ENCODE peak calls at places on chromosomes 2 and 18, in ten cellular contexts. One of them, this sample, is unnamed.

GRCh38 chr2:74739129-74739528 is 85.1 kb downstream of the SEMA4F start:
- DNase-seq in transverse colon: no peak
- DNase-seq in fibroblast of lung: no peak
- DNase-seq in foreskin fibroblast: no peak
- DNase-seq in A549: no peak
- DNase-seq in AG10803: no peak
- DNase-seq in WERI-Rb-1: no peak
- DNase-seq in mucosa of descending colon: no peak
- DNase-seq in epithelial cell of esophagus: no peak
- DNase-seq in esophagus squamous epithelium: no peak
- DNase-seq in this sample: no peak

GRCh38 chr2:28317390-28317789 is 75.3 kb upstream of the FOSL2 start:
- DNase-seq in esophagus squamous epithelium: no peak
- DNase-seq in A549: no peak
- DNase-seq in AG10803: no peak
- DNase-seq in WERI-Rb-1: no peak
- DNase-seq in epithelial cell of esophagus: peak; percentile 29
- DNase-seq in transverse colon: no peak
- DNase-seq in foreskin fibroblast: no peak
- DNase-seq in mucosa of descending colon: no peak
- DNase-seq in fibroblast of lung: no peak
- DNase-seq in this sample: no peak

GRCh38 chr18:55588876-55589595 is 1.0 kb upstream of the TCF4 start:
- DNase-seq in fibroblast of lung: peak; percentile 68
- DNase-seq in A549: peak; percentile 3
- DNase-seq in AG10803: no peak
- DNase-seq in esophagus squamous epithelium: no peak
- DNase-seq in transverse colon: no peak
- DNase-seq in mucosa of descending colon: no peak
- DNase-seq in epithelial cell of esophagus: no peak
- DNase-seq in foreskin fibroblast: peak; percentile 47
- DNase-seq in WERI-Rb-1: no peak
- DNase-seq in this sample: no peak

GRCh38 chr18:11955299-11956029 is 25.8 kb upstream of the IMPA2 start:
- DNase-seq in fibroblast of lung: peak; percentile 95
- DNase-seq in esophagus squamous epithelium: no peak
- DNase-seq in epithelial cell of esophagus: peak; percentile 73
- DNase-seq in WERI-Rb-1: no peak
- DNase-seq in AG10803: peak; percentile 83
- DNase-seq in transverse colon: peak; percentile 28
- DNase-seq in A549: peak; percentile 79
- DNase-seq in mucosa of descending colon: no peak
- DNase-seq in foreskin fibroblast: peak; percentile 90
- DNase-seq in this sample: no peak

GRCh38 chr18:76672627-76673026 is 149.7 kb upstream of the ZNF236 start:
- DNase-seq in mucosa of descending colon: no peak
- DNase-seq in epithelial cell of esophagus: peak; percentile 35
- DNase-seq in foreskin fibroblast: peak; percentile 76
- DNase-seq in A549: no peak
- DNase-seq in WERI-Rb-1: peak; percentile 58
- DNase-seq in esophagus squamous epithelium: no peak
- DNase-seq in AG10803: peak; percentile 36
- DNase-seq in transverse colon: no peak
- DNase-seq in fibroblast of lung: peak; percentile 83
- DNase-seq in this sample: no peak

GRCh38 chr2:219681301-219682290 is 54.2 kb downstream of the SLC4A3 start:
- DNase-seq in esophagus squamous epithelium: no peak
- DNase-seq in AG10803: peak; percentile 54
- DNase-seq in fibroblast of lung: no peak
- DNase-seq in transverse colon: no peak
- DNase-seq in A549: no peak
- DNase-seq in WERI-Rb-1: no peak
- DNase-seq in mucosa of descending colon: no peak
- DNase-seq in foreskin fibroblast: peak; percentile 62
- DNase-seq in epithelial cell of esophagus: peak; percentile 47
- DNase-seq in this sample: no peak

GRCh38 chr2:30147196-30147714 is 448 bp downstream of the YPEL5 start:
- DNase-seq in mucosa of descending colon: no peak
- DNase-seq in WERI-Rb-1: no peak
- DNase-seq in A549: no peak
- DNase-seq in foreskin fibroblast: no peak
- DNase-seq in fibroblast of lung: no peak
- DNase-seq in transverse colon: no peak
- DNase-seq in esophagus squamous epithelium: no peak
- DNase-seq in epithelial cell of esophagus: peak; percentile 49
- DNase-seq in AG10803: peak; percentile 7
- DNase-seq in this sample: no peak

GRCh38 chr2:240134466-240134865 is 1.6 kb downstream of the COPS9 start:
- DNase-seq in fibroblast of lung: no peak
- DNase-seq in WERI-Rb-1: no peak
- DNase-seq in transverse colon: no peak
- DNase-seq in AG10803: no peak
- DNase-seq in mucosa of descending colon: no peak
- DNase-seq in esophagus squamous epithelium: no peak
- DNase-seq in foreskin fibroblast: no peak
- DNase-seq in epithelial cell of esophagus: no peak
- DNase-seq in A549: no peak
- DNase-seq in this sample: no peak

GRCh38 chr18:2935438-2936192 is 77.3 kb downstream of the LPIN2 start:
- DNase-seq in epithelial cell of esophagus: no peak
- DNase-seq in WERI-Rb-1: no peak
- DNase-seq in foreskin fibroblast: peak; percentile 72
- DNase-seq in AG10803: peak; percentile 73
- DNase-seq in mucosa of descending colon: no peak
- DNase-seq in esophagus squamous epithelium: no peak
- DNase-seq in A549: no peak
- DNase-seq in fibroblast of lung: peak; percentile 71
- DNase-seq in transverse colon: no peak
- DNase-seq in this sample: no peak

GRCh38 chr2:174856447-174856846 is 92.2 kb upstream of the CHRNA1 start:
- DNase-seq in A549: no peak
- DNase-seq in foreskin fibroblast: no peak
- DNase-seq in epithelial cell of esophagus: no peak
- DNase-seq in transverse colon: no peak
- DNase-seq in mucosa of descending colon: no peak
- DNase-seq in WERI-Rb-1: no peak
- DNase-seq in AG10803: no peak
- DNase-seq in esophagus squamous epithelium: no peak
- DNase-seq in fibroblast of lung: no peak
- DNase-seq in this sample: no peak

GRCh38 chr2:107197601-107198000 is 311.6 kb upstream of the ST6GAL2 start:
- DNase-seq in WERI-Rb-1: no peak
- DNase-seq in esophagus squamous epithelium: no peak
- DNase-seq in epithelial cell of esophagus: no peak
- DNase-seq in AG10803: no peak
- DNase-seq in mucosa of descending colon: no peak
- DNase-seq in transverse colon: no peak
- DNase-seq in foreskin fibroblast: no peak
- DNase-seq in fibroblast of lung: no peak
- DNase-seq in A549: peak; percentile 19
- DNase-seq in this sample: no peak

GRCh38 chr2:236632295-236633218 is 62.9 kb downstream of the ACKR3 start:
- DNase-seq in epithelial cell of esophagus: no peak
- DNase-seq in esophagus squamous epithelium: no peak
- DNase-seq in WERI-Rb-1: no peak
- DNase-seq in transverse colon: no peak
- DNase-seq in A549: no peak
- DNase-seq in foreskin fibroblast: no peak
- DNase-seq in AG10803: no peak
- DNase-seq in mucosa of descending colon: no peak
- DNase-seq in fibroblast of lung: no peak
- DNase-seq in this sample: no peak

GRCh38 chr2:3608373-3609278 is 13.7 kb downstream of the COLEC11 start:
- DNase-seq in esophagus squamous epithelium: no peak
- DNase-seq in transverse colon: no peak
- DNase-seq in WERI-Rb-1: no peak
- DNase-seq in A549: no peak
- DNase-seq in mucosa of descending colon: no peak
- DNase-seq in epithelial cell of esophagus: no peak
- DNase-seq in AG10803: no peak
- DNase-seq in foreskin fibroblast: no peak
- DNase-seq in fibroblast of lung: no peak
- DNase-seq in this sample: no peak

GRCh38 chr2:42769583-42770287 is 5.8 kb upstream of the OXER1 start:
- DNase-seq in mucosa of descending colon: no peak
- DNase-seq in epithelial cell of esophagus: no peak
- DNase-seq in esophagus squamous epithelium: no peak
- DNase-seq in WERI-Rb-1: no peak
- DNase-seq in transverse colon: no peak
- DNase-seq in A549: no peak
- DNase-seq in fibroblast of lung: no peak
- DNase-seq in foreskin fibroblast: no peak
- DNase-seq in AG10803: no peak
- DNase-seq in this sample: no peak

GRCh38 chr2:176449852-176450251 is 180.6 kb downstream of the MTX2 start:
- DNase-seq in epithelial cell of esophagus: no peak
- DNase-seq in WERI-Rb-1: no peak
- DNase-seq in esophagus squamous epithelium: no peak
- DNase-seq in AG10803: peak; percentile 59
- DNase-seq in A549: no peak
- DNase-seq in foreskin fibroblast: no peak
- DNase-seq in fibroblast of lung: no peak
- DNase-seq in mucosa of descending colon: no peak
- DNase-seq in transverse colon: no peak
- DNase-seq in this sample: peak; percentile 45
- H3K4me3 ChIP-seq in epithelial cell of esophagus: no peak overlapping the region
- H3K4me3 ChIP-seq in WERI-Rb-1: no peak overlapping the region
- H3K4me3 ChIP-seq in esophagus squamous epithelium: no peak overlapping the region
- H3K4me3 ChIP-seq in AG10803: no peak overlapping the region
- H3K4me3 ChIP-seq in A549: no peak overlapping the region
- H3K4me3 ChIP-seq in foreskin fibroblast: no peak overlapping the region
- H3K4me3 ChIP-seq in fibroblast of lung: no peak overlapping the region
- H3K4me3 ChIP-seq in mucosa of descending colon: no peak overlapping the region
- H3K4me3 ChIP-seq in transverse colon: no peak overlapping the region
- H3K4me3 ChIP-seq in this sample: no peak overlapping the region

GRCh38 chr18:79679552-79680099 is at the start of gene CTDP1:
- DNase-seq in esophagus squamous epithelium: peak; percentile 78
- DNase-seq in epithelial cell of esophagus: peak; percentile 96
- DNase-seq in fibroblast of lung: peak; percentile 94
- DNase-seq in mucosa of descending colon: peak; percentile 92
- DNase-seq in transverse colon: peak; percentile 91
- DNase-seq in A549: peak; percentile 94
- DNase-seq in AG10803: peak; percentile 92
- DNase-seq in foreskin fibroblast: peak; percentile 98
- DNase-seq in WERI-Rb-1: peak; percentile 91
- DNase-seq in this sample: no peak

GRCh38 chr18:79680891-79681339 is 1.3 kb downstream of the CTDP1 start:
- DNase-seq in A549: no peak
- DNase-seq in fibroblast of lung: no peak
- DNase-seq in mucosa of descending colon: peak; percentile 56
- DNase-seq in transverse colon: peak; percentile 23
- DNase-seq in AG10803: no peak
- DNase-seq in WERI-Rb-1: no peak
- DNase-seq in esophagus squamous epithelium: no peak
- DNase-seq in epithelial cell of esophagus: no peak
- DNase-seq in foreskin fibroblast: no peak
- DNase-seq in this sample: no peak

GRCh38 chr18:79678665-79679551 is 695 bp upstream of the CTDP1 start:
- DNase-seq in foreskin fibroblast: peak; percentile 100
- DNase-seq in AG10803: peak; percentile 98
- DNase-seq in epithelial cell of esophagus: peak; percentile 100
- DNase-seq in transverse colon: peak; percentile 99
- DNase-seq in mucosa of descending colon: peak; percentile 98
- DNase-seq in esophagus squamous epithelium: peak; percentile 97
- DNase-seq in fibroblast of lung: peak; percentile 99
- DNase-seq in WERI-Rb-1: peak; percentile 100
- DNase-seq in A549: peak; percentile 98
- DNase-seq in this sample: peak; percentile 90

GRCh38 chr18:79681484-79682387 is 2.1 kb downstream of the CTDP1 start:
- DNase-seq in AG10803: no peak
- DNase-seq in transverse colon: peak; percentile 87
- DNase-seq in mucosa of descending colon: peak; percentile 84
- DNase-seq in A549: no peak
- DNase-seq in foreskin fibroblast: no peak
- DNase-seq in epithelial cell of esophagus: no peak
- DNase-seq in esophagus squamous epithelium: no peak
- DNase-seq in fibroblast of lung: no peak
- DNase-seq in WERI-Rb-1: no peak
- DNase-seq in this sample: no peak

DNA sequence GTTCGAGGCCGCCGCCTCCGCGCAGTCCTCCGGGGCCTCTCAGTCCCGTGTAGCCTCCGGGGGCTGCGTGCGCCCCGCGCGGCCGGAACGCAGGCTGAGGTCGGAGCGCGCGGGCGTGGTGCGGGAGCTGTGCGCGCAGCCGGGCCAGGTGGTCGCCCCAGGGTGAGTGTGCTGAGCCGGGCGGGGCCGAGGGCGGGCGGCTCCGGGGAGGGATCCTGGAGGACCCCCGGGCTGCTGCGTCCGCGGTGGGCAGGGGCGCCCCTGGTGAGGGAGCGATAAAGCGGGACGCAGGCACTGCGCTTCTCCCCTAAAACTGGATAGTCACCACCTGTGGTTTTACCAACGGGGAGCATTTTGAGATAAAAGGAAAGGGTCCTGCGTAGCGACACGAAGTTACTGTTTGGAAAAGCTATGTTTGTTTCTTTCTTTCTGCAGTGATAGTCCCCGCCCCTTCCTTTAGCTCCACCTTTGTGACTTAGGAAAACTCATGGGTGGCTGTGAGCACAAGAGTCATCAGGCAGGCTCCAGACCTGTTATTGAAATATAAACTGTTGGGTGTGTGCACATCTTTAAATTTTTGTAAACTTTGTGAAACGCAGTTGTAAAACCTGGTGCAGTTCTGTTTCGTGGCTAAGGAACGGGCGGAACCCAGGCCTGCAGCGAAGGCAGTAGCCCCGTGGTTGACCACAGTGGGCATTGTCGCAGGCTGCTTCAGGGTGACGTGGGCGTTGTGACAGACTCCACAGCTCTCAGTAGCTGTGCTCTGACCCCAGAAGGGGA is 687 bp downstream of the CTDP1 start:
- DNase-seq in mucosa of descending colon: peak; percentile 69
- DNase-seq in A549: peak; percentile 16
- DNase-seq in epithelial cell of esophagus: peak; percentile 81
- DNase-seq in WERI-Rb-1: no peak
- DNase-seq in AG10803: peak; percentile 49
- DNase-seq in fibroblast of lung: peak; percentile 45
- DNase-seq in transverse colon: peak; percentile 61
- DNase-seq in esophagus squamous epithelium: no peak
- DNase-seq in foreskin fibroblast: peak; percentile 72
- DNase-seq in this sample: no peak
- TF ChIP-seq CTCF in mucosa of descending colon: no peak
- TF ChIP-seq CTCF in A549: no peak
- TF ChIP-seq CTCF in epithelial cell of esophagus: no peak
- TF ChIP-seq CTCF in WERI-Rb-1: peak; percentile 6
- TF ChIP-seq CTCF in AG10803: no peak
- TF ChIP-seq CTCF in fibroblast of lung: no peak
- TF ChIP-seq CTCF in transverse colon: peak; percentile 6
- TF ChIP-seq CTCF in esophagus squamous epithelium: no peak
- TF ChIP-seq CTCF in foreskin fibroblast: no peak
- TF ChIP-seq CTCF in this sample: peak; percentile 29

GRCh38 chr2:230868947-230869690 is 4.4 kb downstream of the ITM2C start:
- DNase-seq in esophagus squamous epithelium: no peak
- DNase-seq in mucosa of descending colon: peak; percentile 49
- DNase-seq in foreskin fibroblast: peak; percentile 39
- DNase-seq in epithelial cell of esophagus: no peak
- DNase-seq in A549: no peak
- DNase-seq in transverse colon: no peak
- DNase-seq in AG10803: no peak
- DNase-seq in fibroblast of lung: no peak
- DNase-seq in WERI-Rb-1: no peak
- DNase-seq in this sample: no peak
- H3K4me3 ChIP-seq in esophagus squamous epithelium: no peak overlapping the region
- H3K4me3 ChIP-seq in mucosa of descending colon: no peak overlapping the region
- H3K4me3 ChIP-seq in foreskin fibroblast: no peak overlapping the region
- H3K4me3 ChIP-seq in epithelial cell of esophagus: no peak overlapping the region
- H3K4me3 ChIP-seq in A549: no peak overlapping the region
- H3K4me3 ChIP-seq in transverse colon: no peak overlapping the region
- H3K4me3 ChIP-seq in AG10803: no peak overlapping the region
- H3K4me3 ChIP-seq in fibroblast of lung: no peak overlapping the region
- H3K4me3 ChIP-seq in WERI-Rb-1: peak overlapping the region; percentile 0
- H3K4me3 ChIP-seq in this sample: no peak overlapping the region

GRCh38 chr2:39024833-39025232 is 96.0 kb downstream of the SOS1 start:
- DNase-seq in transverse colon: no peak
- DNase-seq in epithelial cell of esophagus: peak; percentile 85
- DNase-seq in fibroblast of lung: no peak
- DNase-seq in foreskin fibroblast: peak; percentile 51
- DNase-seq in A549: peak; percentile 5
- DNase-seq in AG10803: peak; percentile 8
- DNase-seq in esophagus squamous epithelium: no peak
- DNase-seq in WERI-Rb-1: no peak
- DNase-seq in mucosa of descending colon: no peak
- DNase-seq in this sample: no peak
- TF ChIP-seq CTCF in transverse colon: no peak
- TF ChIP-seq CTCF in epithelial cell of esophagus: no peak
- TF ChIP-seq CTCF in fibroblast of lung: no peak
- TF ChIP-seq CTCF in foreskin fibroblast: no peak
- TF ChIP-seq CTCF in A549: no peak
- TF ChIP-seq CTCF in AG10803: no peak
- TF ChIP-seq CTCF in esophagus squamous epithelium: no peak
- TF ChIP-seq CTCF in WERI-Rb-1: no peak
- TF ChIP-seq CTCF in mucosa of descending colon: no peak
- TF ChIP-seq CTCF in this sample: no peak

This sample was measured in AG04449.